ENCODE peak calls at places on chromosome 1, in nine cellular contexts. Q is IMR-90, E is A549, N is mesendoderm, L is mesenchymal stem cell, P is astrocyte, G is uterus, A is transverse colon, W is stomach. D is an unnamed sample. For H3K4me1, the result is how much of the 10 kb centered on the place peaks cover.

GRCh38 chr1:204453141-204453772 is 41.3 kb downstream of the PIK3C2B start:
- DNase-seq in L (no peak), N (no peak), P (no peak), G (no peak), Q (no peak), W (peak), A (no peak), E (no peak), D (peak)

GRCh38 chr1:206524739-206525364 is 17.5 kb downstream of the RASSF5 start:
- DNase-seq in E (peak), A (no peak), P (no peak), W (no peak), G (no peak), L (no peak), N (no peak), Q (no peak), D (no peak)

GRCh38 chr1:198134252-198134651 is 22.5 kb upstream of the NEK7 start:
- DNase-seq in G (no peak), W (no peak), A (no peak), P (no peak), E (no peak), N (no peak), Q (no peak), L (no peak), D (no peak)

GRCh38 chr1:101288491-101288944 is 51.7 kb downstream of the S1PR1 start:
- DNase-seq in W (peak), L (peak), Q (peak), E (peak), P (peak), G (peak), A (peak), N (peak), D (peak)

GRCh38 chr1:167331650-167332049 is 111.0 kb downstream of the POU2F1 start:
- DNase-seq in L (no peak), E (no peak), P (no peak), W (no peak), G (no peak), A (no peak), N (no peak), Q (no peak), D (no peak)

GRCh38 chr1:167722152-167722869 is 529 bp downstream of the MPZL1 start:
- DNase-seq in Q (peak), A (peak), P (no peak), E (peak), G (no peak), N (peak), L (peak), W (peak), D (no peak)

GRCh38 chr1:3664700-3665375 is 12.5 kb downstream of the TP73 start:
- DNase-seq in Q (no peak), G (no peak), E (no peak), A (no peak), W (no peak), P (no peak), N (no peak), L (no peak), D (no peak)

GRCh38 chr1:64687725-64688285 is 57.1 kb upstream of the RAVER2 start:
- DNase-seq in G (no peak), P (peak), E (peak), W (peak), N (no peak), A (peak), L (peak), Q (peak), D (no peak)

GRCh38 chr1:202959276-202959620 is 1.1 kb upstream of the ADIPOR1 start:
- DNase-seq in P (peak), G (no peak), E (peak), W (no peak), N (no peak), L (peak), A (no peak), Q (peak), D (no peak)

GRCh38 chr1:32816676-32817158 is 441 bp downstream of the YARS1 start:
- DNase-seq in W (no peak), N (peak), G (no peak), Q (peak), A (peak), P (no peak), L (no peak), E (peak), D (no peak)

GRCh38 chr1:221887091-221887746 is 145.3 kb upstream of the DUSP10 start:
- DNase-seq in L (peak), P (peak), G (peak), A (peak), N (peak), Q (peak), W (peak), E (peak), D (no peak)

GRCh38 chr1:43554444-43554992 is 23.8 kb downstream of the PTPRF start:
- DNase-seq in W (no peak), A (no peak), L (peak), G (no peak), E (peak), Q (peak), N (peak), P (peak), D (no peak)

GRCh38 chr1:226628624-226629155 is 80.1 kb downstream of the STUM start:
- DNase-seq in L (no peak), E (no peak), Q (no peak), N (no peak), G (peak), W (peak), P (no peak), A (peak), D (no peak)

GRCh38 chr1:151047591-151047924 is at the start of gene C1orf56:
- DNase-seq in L (peak), N (peak), A (peak), E (peak), G (peak), W (peak), Q (peak), P (peak), D (no peak)

GRCh38 chr1:89546082-89546889 is 21.7 kb downstream of the LRRC8B start:
- DNase-seq in Q (peak), P (peak), W (no peak), A (no peak), L (no peak), N (no peak), G (no peak), E (no peak), D (no peak)

GRCh38 chr1:59686574-59686973 is 128.2 kb upstream of the HOOK1 start:
- DNase-seq in A (no peak), W (no peak), E (no peak), L (no peak), N (no peak), G (no peak), P (no peak), Q (no peak), D (no peak)

GRCh38 chr1:34162852-34163766 is 1.9 kb downstream of the CSMD2 start:
- DNase-seq in G (peak), P (peak), A (peak), L (peak), W (peak), Q (peak), E (peak), N (peak), D (no peak)

GRCh38 chr1:1074631-1075147 is 583 bp upstream of the RNF223 start:
- DNase-seq in A (no peak), Q (no peak), P (no peak), E (no peak), L (no peak), G (no peak), W (no peak), N (no peak), D (no peak)

GRCh38 chr1:188709146-188709545 is 1768.5 kb downstream of the BRINP3 start:
- DNase-seq in A (no peak), N (no peak), G (no peak), E (no peak), L (no peak), W (no peak), Q (no peak), P (no peak), D (no peak)

GRCh38 chr1:7378346-7379130 is 392.6 kb upstream of the VAMP3 start:
- DNase-seq in P (no peak), Q (no peak), A (no peak), G (no peak), W (peak), N (no peak), E (no peak), L (no peak), D (no peak)

DNA sequence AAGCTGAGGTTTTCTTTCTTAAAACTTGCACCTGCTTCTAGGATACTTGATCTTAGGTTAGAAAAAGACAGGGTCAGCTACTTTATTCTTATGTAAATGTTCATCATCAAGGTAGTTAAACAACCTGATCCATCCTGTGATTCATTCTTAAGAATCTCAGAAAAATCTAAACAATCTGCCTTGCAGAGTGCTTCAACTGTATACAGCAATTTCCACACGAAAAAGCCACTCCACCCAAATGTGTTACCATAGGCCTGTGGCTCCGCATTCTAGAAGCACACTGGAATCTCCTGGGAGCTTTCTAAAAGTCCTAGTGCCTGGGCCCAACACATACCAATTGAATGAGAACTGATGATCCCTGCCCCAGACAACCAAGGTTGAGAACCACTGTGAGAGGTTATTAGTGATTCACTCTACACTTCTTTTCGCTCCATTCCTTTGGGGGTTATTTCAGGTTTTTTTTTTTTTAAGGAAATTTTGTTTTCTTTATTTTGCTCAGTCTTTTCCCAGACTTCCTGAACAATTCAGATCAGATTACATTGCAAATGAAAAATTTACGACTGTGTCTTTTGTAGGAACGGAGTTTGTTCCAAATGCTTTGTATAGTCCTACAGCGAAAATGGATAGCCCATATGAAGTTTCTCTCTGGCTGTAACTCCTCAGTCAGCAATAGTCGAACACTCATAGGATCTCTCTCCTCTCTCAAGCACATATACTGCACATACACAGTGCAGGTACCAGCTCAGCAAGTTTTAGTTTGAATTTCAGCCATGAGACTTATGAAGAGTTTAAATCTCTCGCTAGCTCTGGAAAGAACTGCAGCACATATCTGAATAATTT is 16.1 kb downstream of the SMYD2 start:
- DNase-seq in W (no peak), A (no peak), P (peak), G (no peak), L (peak), Q (peak), N (peak), E (no peak), D (no peak)
- H3K27ac ChIP-seq in W (no peak), A (no peak), P (peak), G (no peak), L (peak), Q (no peak), N (peak), E (no peak), D (no peak)

GRCh38 chr1:99146129-99146848 is 118.0 kb upstream of the PLPPR4 start:
- DNase-seq in A (no peak), N (no peak), G (no peak), P (no peak), Q (no peak), E (no peak), W (no peak), L (no peak), D (no peak)
- H3K4me1 ChIP-seq in A (under half), N (under half), G (under half), P (under half), Q (under half), E (under half), W (under half), L (under half), D (under half)

GRCh38 chr1:90823686-90824085 is 106.6 kb upstream of the BARHL2 start:
- DNase-seq in W (no peak), G (no peak), E (no peak), L (no peak), A (no peak), Q (no peak), N (no peak), P (no peak), D (no peak)

GRCh38 chr1:90826024-90826423 is 108.9 kb upstream of the BARHL2 start:
- DNase-seq in N (no peak), L (no peak), A (no peak), G (no peak), E (no peak), Q (no peak), P (no peak), W (no peak), D (no peak)

GRCh38 chr1:90826834-90827233 is 109.7 kb upstream of the BARHL2 start:
- DNase-seq in W (no peak), P (no peak), E (no peak), Q (no peak), G (no peak), N (peak), A (no peak), L (no peak), D (no peak)

GRCh38 chr1:90821793-90822359 is 104.8 kb upstream of the BARHL2 start:
- DNase-seq in W (no peak), L (no peak), E (no peak), N (no peak), G (no peak), P (no peak), Q (no peak), A (no peak), D (no peak)

DNA sequence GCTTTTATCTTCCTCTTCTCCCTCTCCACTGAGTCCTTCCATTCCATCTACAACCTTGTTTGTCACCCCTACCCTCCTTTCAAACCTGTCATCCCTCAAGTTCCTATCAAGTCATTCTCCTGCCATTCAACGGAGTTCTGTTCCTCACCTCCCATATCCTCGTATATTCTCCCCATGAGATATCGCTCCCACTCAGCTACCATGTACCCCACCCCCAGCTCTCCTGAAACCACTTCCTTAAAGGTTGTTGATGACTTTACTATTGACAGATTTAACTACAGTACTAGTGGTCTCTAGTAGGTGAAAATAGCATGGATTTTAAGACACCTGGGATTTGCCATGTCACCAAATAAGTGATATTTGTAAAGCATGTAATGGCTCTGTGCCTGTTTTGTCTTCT is 107.4 kb upstream of the BARHL2 start:
- DNase-seq in A (no peak), L (no peak), G (no peak), W (no peak), P (no peak), N (no peak), Q (no peak), E (no peak), D (no peak)
- H3K27ac ChIP-seq in A (no peak), L (no peak), G (no peak), W (no peak), P (no peak), N (no peak), Q (no peak), E (no peak), D (no peak)

GRCh38 chr1:93495911-93496310 is 48.0 kb downstream of the FNBP1L start:
- DNase-seq in Q (no peak), W (no peak), P (no peak), A (no peak), E (no peak), G (no peak), N (no peak), L (no peak), D (no peak)
- H3K4me1 ChIP-seq in Q (under half), W (under half), P (under half), A (under half), E (under half), G (under half), N (under half), L (under half), D (under half)

GRCh38 chr1:86616433-86616832 is 69.6 kb downstream of the CLCA4 start:
- DNase-seq in P (no peak), N (no peak), Q (no peak), G (no peak), L (no peak), E (no peak), A (no peak), W (no peak), D (no peak)

GRCh38 chr1:86621286-86621685 is 74.4 kb downstream of the CLCA4 start:
- DNase-seq in L (no peak), Q (no peak), W (no peak), N (no peak), E (no peak), G (no peak), P (no peak), A (no peak), D (no peak)

GRCh38 chr1:86619313-86619712 is 72.4 kb downstream of the CLCA4 start:
- DNase-seq in Q (no peak), A (no peak), L (no peak), N (no peak), G (no peak), W (no peak), E (no peak), P (no peak), D (no peak)

GRCh38 chr1:86618358-86618757 is 71.5 kb downstream of the CLCA4 start:
- DNase-seq in E (no peak), N (peak), L (no peak), A (no peak), G (no peak), P (no peak), Q (no peak), W (no peak), D (no peak)

DNA sequence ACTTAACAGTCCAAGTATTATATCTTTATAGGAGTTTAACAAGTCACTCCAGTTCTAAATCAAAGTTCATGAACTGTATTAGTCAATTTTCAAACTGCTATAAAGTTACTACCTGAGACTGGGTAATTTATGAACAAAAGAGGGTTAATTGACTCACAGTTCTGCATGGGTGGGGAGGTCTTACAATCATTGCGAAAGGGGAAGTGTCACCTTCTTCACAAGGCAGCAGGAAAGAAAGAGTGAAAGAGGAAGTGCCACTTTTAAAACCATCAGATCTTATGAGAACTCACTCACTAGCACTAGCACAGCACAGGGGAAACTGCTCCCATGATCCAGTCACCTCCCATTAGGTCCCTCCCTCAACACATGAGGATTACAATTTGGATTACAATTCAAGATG is 70.0 kb downstream of the CLCA4 start:
- DNase-seq in W (no peak), G (no peak), E (no peak), N (no peak), A (peak), Q (no peak), L (no peak), P (no peak), D (no peak)
- H3K27ac ChIP-seq in W (no peak), G (no peak), E (no peak), N (no peak), A (peak), Q (no peak), L (no peak), P (no peak), D (no peak)

DNA sequence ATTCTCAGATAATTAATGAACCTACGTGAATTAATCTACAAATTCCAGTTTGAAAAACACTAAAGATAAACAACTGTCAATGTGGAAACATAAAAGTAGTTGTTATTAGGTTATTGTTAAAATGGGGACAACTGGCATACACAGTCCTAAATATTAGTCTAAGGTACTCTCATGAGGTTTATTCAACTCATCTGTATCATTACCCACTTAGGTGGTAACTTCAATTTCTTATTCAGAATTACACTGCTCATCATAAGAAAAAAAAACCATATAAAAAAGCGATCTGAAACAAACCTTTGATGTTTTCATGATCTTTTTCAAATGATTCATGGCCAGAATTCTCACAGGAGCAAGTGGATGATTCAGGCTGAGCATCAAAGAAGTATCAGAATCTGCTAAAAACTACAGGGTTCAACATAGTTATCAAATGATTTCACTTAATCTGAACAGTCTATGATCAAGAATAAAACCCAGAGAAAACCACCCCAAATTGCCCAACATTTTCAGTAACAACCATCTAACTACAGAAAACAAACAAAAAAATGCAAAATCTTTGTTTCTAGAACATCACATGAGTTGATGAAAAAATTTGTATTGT is 13.7 kb downstream of the HEATR1 start:
- DNase-seq in W (no peak), P (no peak), N (no peak), E (no peak), G (no peak), Q (no peak), A (no peak), L (no peak), D (no peak)
- H3K4me1 ChIP-seq in W (under half), P (under half), N (under half), E (under half), G (under half), Q (under half), A (under half), L (under half), D (under half)